ENCODE peak calls at places on chromosome 10, in five cellular contexts. One of them, this sample, is unnamed.

GRCh38 chr10:98055875-98056516 is 25.6 kb upstream of the CRTAC1 start:
- DNase-seq in neuronal stem cell: peak; percentile 53
- DNase-seq in CD4-positive, alpha-beta T cell: no peak
- DNase-seq in cardiac muscle cell: peak; percentile 83
- DNase-seq in BE2C: no peak
- DNase-seq in this sample: no peak

GRCh38 chr10:31754803-31755624 is 173.6 kb downstream of the ARHGAP12 start:
- DNase-seq in neuronal stem cell: no peak
- DNase-seq in CD4-positive, alpha-beta T cell: no peak
- DNase-seq in cardiac muscle cell: peak; percentile 40
- DNase-seq in BE2C: no peak
- DNase-seq in this sample: no peak

GRCh38 chr10:1085258-1085657 is 29.1 kb downstream of the WDR37 start:
- DNase-seq in neuronal stem cell: no peak
- DNase-seq in CD4-positive, alpha-beta T cell: no peak
- DNase-seq in cardiac muscle cell: no peak
- DNase-seq in BE2C: no peak
- DNase-seq in this sample: no peak

GRCh38 chr10:128985036-128985435 is 482.0 kb upstream of the MGMT start:
- DNase-seq in neuronal stem cell: no peak
- DNase-seq in CD4-positive, alpha-beta T cell: no peak
- DNase-seq in cardiac muscle cell: no peak
- DNase-seq in BE2C: no peak
- DNase-seq in this sample: no peak

GRCh38 chr10:47365561-47365960 is 17.4 kb downstream of the RBP3 start:
- DNase-seq in neuronal stem cell: no peak
- DNase-seq in CD4-positive, alpha-beta T cell: no peak
- DNase-seq in cardiac muscle cell: no peak
- DNase-seq in BE2C: no peak
- DNase-seq in this sample: no peak

GRCh38 chr10:13528875-13529713 is at the start of gene BEND7:
- DNase-seq in neuronal stem cell: no peak
- DNase-seq in CD4-positive, alpha-beta T cell: no peak
- DNase-seq in cardiac muscle cell: peak; percentile 79
- DNase-seq in BE2C: no peak
- DNase-seq in this sample: peak; percentile 63

GRCh38 chr10:121478590-121478989 is 119.7 kb downstream of the FGFR2 start:
- DNase-seq in neuronal stem cell: no peak
- DNase-seq in CD4-positive, alpha-beta T cell: no peak
- DNase-seq in cardiac muscle cell: no peak
- DNase-seq in BE2C: peak; percentile 46
- DNase-seq in this sample: no peak

GRCh38 chr10:117631276-117632151 is 89.0 kb downstream of the EMX2 start:
- DNase-seq in neuronal stem cell: no peak
- DNase-seq in CD4-positive, alpha-beta T cell: no peak
- DNase-seq in cardiac muscle cell: no peak
- DNase-seq in BE2C: no peak
- DNase-seq in this sample: no peak

GRCh38 chr10:100637785-100638184 is 102.0 kb downstream of the HIF1AN start:
- DNase-seq in neuronal stem cell: peak; percentile 55
- DNase-seq in CD4-positive, alpha-beta T cell: no peak
- DNase-seq in cardiac muscle cell: peak; percentile 46
- DNase-seq in BE2C: peak; percentile 72
- DNase-seq in this sample: no peak

GRCh38 chr10:125133706-125134482 is 26.5 kb downstream of the CTBP2 start:
- DNase-seq in neuronal stem cell: no peak
- DNase-seq in CD4-positive, alpha-beta T cell: no peak
- DNase-seq in cardiac muscle cell: no peak
- DNase-seq in BE2C: no peak
- DNase-seq in this sample: no peak

GRCh38 chr10:71981024-71981867 is 17.1 kb downstream of the CHST3 start:
- DNase-seq in neuronal stem cell: no peak
- DNase-seq in CD4-positive, alpha-beta T cell: no peak
- DNase-seq in cardiac muscle cell: no peak
- DNase-seq in BE2C: no peak
- DNase-seq in this sample: no peak

GRCh38 chr10:95793401-95794045 is 37.6 kb downstream of the ENTPD1 start:
- DNase-seq in neuronal stem cell: no peak
- DNase-seq in CD4-positive, alpha-beta T cell: no peak
- DNase-seq in cardiac muscle cell: no peak
- DNase-seq in BE2C: no peak
- DNase-seq in this sample: peak; percentile 29

GRCh38 chr10:6721480-6721879 is 141.4 kb upstream of the PRKCQ start:
- DNase-seq in neuronal stem cell: no peak
- DNase-seq in CD4-positive, alpha-beta T cell: no peak
- DNase-seq in cardiac muscle cell: no peak
- DNase-seq in BE2C: no peak
- DNase-seq in this sample: no peak

GRCh38 chr10:25059990-25060389 is 43.6 kb downstream of the THNSL1 start:
- DNase-seq in neuronal stem cell: no peak
- DNase-seq in CD4-positive, alpha-beta T cell: no peak
- DNase-seq in cardiac muscle cell: no peak
- DNase-seq in BE2C: no peak
- DNase-seq in this sample: peak; percentile 50

GRCh38 chr10:117755615-117756014 is 213.1 kb downstream of the EMX2 start:
- DNase-seq in neuronal stem cell: no peak
- DNase-seq in CD4-positive, alpha-beta T cell: no peak
- DNase-seq in cardiac muscle cell: no peak
- DNase-seq in BE2C: no peak
- DNase-seq in this sample: no peak

GRCh38 chr10:19977097-19977521 is 160.9 kb downstream of the PLXDC2 start:
- DNase-seq in neuronal stem cell: no peak
- DNase-seq in CD4-positive, alpha-beta T cell: no peak
- DNase-seq in cardiac muscle cell: no peak
- DNase-seq in BE2C: no peak
- DNase-seq in this sample: no peak

GRCh38 chr10:61781969-61782403 is 119.3 kb downstream of the CABCOCO1 start:
- DNase-seq in neuronal stem cell: no peak
- DNase-seq in CD4-positive, alpha-beta T cell: no peak
- DNase-seq in cardiac muscle cell: no peak
- DNase-seq in BE2C: no peak
- DNase-seq in this sample: no peak

GRCh38 chr10:1550291-1550595 is 187.1 kb downstream of the ADARB2 start:
- DNase-seq in neuronal stem cell: no peak
- DNase-seq in CD4-positive, alpha-beta T cell: no peak
- DNase-seq in cardiac muscle cell: no peak
- DNase-seq in BE2C: no peak
- DNase-seq in this sample: no peak

GRCh38 chr10:132707121-132707775 is 78.7 kb downstream of the NKX6-2 start:
- DNase-seq in neuronal stem cell: no peak
- DNase-seq in CD4-positive, alpha-beta T cell: no peak
- DNase-seq in cardiac muscle cell: no peak
- DNase-seq in BE2C: no peak
- DNase-seq in this sample: peak; percentile 81

GRCh38 chr10:75498866-75499265 is 67.4 kb downstream of the LRMDA start:
- DNase-seq in neuronal stem cell: no peak
- DNase-seq in CD4-positive, alpha-beta T cell: no peak
- DNase-seq in cardiac muscle cell: no peak
- DNase-seq in BE2C: no peak
- DNase-seq in this sample: no peak

GRCh38 chr10:12333382-12334185 is 15.8 kb upstream of the CAMK1D start:
- DNase-seq in neuronal stem cell: no peak
- DNase-seq in CD4-positive, alpha-beta T cell: no peak
- DNase-seq in cardiac muscle cell: no peak
- DNase-seq in BE2C: peak; percentile 84
- DNase-seq in this sample: peak; percentile 73

GRCh38 chr10:101535949-101536348 is 52.1 kb downstream of the POLL start:
- DNase-seq in neuronal stem cell: no peak
- DNase-seq in CD4-positive, alpha-beta T cell: no peak
- DNase-seq in cardiac muscle cell: no peak
- DNase-seq in BE2C: no peak
- DNase-seq in this sample: no peak

GRCh38 chr10:132132391-132132841 is 54.3 kb upstream of the DPYSL4 start:
- DNase-seq in neuronal stem cell: no peak
- DNase-seq in CD4-positive, alpha-beta T cell: no peak
- DNase-seq in cardiac muscle cell: no peak
- DNase-seq in BE2C: peak; percentile 14
- DNase-seq in this sample: no peak

GRCh38 chr10:282294-283139 is 147.3 kb downstream of the ZMYND11 start:
- DNase-seq in neuronal stem cell: no peak
- DNase-seq in CD4-positive, alpha-beta T cell: no peak
- DNase-seq in cardiac muscle cell: no peak
- DNase-seq in BE2C: no peak
- DNase-seq in this sample: no peak

GRCh38 chr10:46556515-46557318 is at the start of gene GPRIN2:
- DNase-seq in neuronal stem cell: peak; percentile 69
- DNase-seq in CD4-positive, alpha-beta T cell: no peak
- DNase-seq in cardiac muscle cell: peak; percentile 47
- DNase-seq in BE2C: peak; percentile 26
- DNase-seq in this sample: peak; percentile 89

GRCh38 chr10:48589266-48589665 is 15.6 kb downstream of the ARHGAP22 start:
- DNase-seq in neuronal stem cell: no peak
- DNase-seq in CD4-positive, alpha-beta T cell: no peak
- DNase-seq in cardiac muscle cell: no peak
- DNase-seq in BE2C: no peak
- DNase-seq in this sample: no peak

DNA sequence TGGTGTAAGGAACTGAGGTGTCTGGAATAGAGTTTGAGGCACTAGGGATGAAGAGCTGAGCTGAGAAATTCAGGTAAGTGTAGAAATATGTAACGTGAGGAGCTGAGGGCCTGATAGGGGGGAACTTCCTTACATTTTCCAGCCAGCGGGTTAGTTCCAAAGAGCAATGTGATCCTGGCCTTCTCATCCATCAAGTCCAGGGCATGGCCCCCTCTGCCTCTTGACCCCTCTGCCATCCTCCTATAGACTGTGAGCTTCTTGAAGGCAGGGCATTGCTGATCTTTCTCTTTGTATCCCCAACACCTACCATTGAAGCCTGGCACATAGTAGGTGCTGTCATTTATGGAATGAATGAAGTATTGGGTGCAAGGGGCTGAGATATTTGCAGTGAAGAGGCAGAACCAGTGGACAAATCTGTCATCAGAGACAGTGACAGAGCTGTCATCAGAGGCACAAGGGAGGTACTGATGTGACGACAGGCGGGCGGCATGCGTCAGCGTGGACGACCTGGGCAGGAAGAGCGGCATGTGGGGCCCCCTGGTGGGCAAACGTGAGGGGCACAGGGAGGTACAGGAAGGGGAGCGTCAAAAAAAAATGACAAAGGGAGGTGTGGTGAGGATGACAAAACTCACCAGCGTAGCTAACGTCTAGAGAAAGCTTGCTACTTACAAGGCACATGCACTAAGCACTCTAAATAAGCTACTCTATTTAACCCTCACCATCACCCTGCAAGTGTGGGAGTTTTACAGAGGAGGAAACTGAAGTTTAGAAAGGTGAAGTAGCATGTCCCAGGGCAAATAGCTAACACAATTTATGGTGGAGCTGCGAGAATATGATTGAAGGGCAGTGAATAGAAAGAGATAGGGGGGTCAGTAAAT is 5.2 kb upstream of the CAMK2G start:
- DNase-seq in neuronal stem cell: peak; percentile 73
- DNase-seq in CD4-positive, alpha-beta T cell: peak; percentile 90
- DNase-seq in cardiac muscle cell: peak; percentile 86
- DNase-seq in BE2C: peak; percentile 90
- DNase-seq in this sample: peak; percentile 93
- H3K9me3 ChIP-seq in neuronal stem cell: no peaks in the 10 kb centered on the region
- H3K9me3 ChIP-seq in CD4-positive, alpha-beta T cell: no peaks in the 10 kb centered on the region
- H3K9me3 ChIP-seq in cardiac muscle cell: no peaks in the 10 kb centered on the region
- H3K9me3 ChIP-seq in BE2C: no peaks in the 10 kb centered on the region
- H3K9me3 ChIP-seq in this sample: no peaks in the 10 kb centered on the region

DNA sequence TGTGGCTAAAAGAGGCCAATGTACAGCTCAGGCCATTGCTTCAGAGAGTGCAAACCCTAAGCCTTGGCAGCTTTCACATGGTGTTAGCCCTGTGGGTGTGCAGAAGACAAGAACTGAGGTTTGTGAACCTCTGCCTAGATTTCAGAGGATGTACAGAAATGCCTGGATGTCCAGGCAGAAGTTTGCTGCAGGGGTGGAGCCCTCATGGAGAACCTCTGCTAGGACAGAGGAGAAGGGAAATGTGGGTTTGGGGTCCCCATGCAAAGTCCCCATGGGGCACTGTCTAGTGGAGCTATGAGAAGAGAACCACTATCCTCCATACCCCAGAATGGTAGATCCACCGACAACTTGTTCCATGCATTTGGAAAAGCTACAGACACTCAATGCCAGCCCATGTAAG is 12.4 kb downstream of the SORCS1 start:
- DNase-seq in neuronal stem cell: no peak
- DNase-seq in CD4-positive, alpha-beta T cell: no peak
- DNase-seq in cardiac muscle cell: no peak
- DNase-seq in BE2C: no peak
- DNase-seq in this sample: no peak
- H3K9me3 ChIP-seq in neuronal stem cell: peaks cover 8% of the 10 kb centered on the region
- H3K9me3 ChIP-seq in CD4-positive, alpha-beta T cell: peaks cover 7% of the 10 kb centered on the region
- H3K9me3 ChIP-seq in cardiac muscle cell: no peaks in the 10 kb centered on the region
- H3K9me3 ChIP-seq in BE2C: no peaks in the 10 kb centered on the region
- H3K9me3 ChIP-seq in this sample: peaks cover 11% of the 10 kb centered on the region

DNA sequence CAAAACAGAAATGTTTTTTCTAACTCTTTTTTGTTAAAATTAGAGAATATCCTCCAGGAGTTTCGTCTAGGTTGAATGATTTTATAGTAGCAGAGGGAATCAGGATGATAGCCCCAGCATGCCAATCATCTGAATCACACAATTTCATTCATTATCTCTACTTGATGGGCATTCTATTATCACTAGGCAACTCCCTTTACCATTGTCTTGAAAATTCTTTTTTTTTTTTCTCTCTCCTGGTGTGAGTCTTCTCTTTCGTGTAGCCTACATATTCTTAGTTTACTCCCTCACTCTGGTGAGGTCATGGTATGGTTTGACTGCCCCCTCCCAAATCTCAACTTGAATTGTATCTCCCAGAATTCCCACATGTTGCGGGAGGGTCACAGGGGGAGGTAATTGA is 104.8 kb downstream of the OTUD1 start:
- DNase-seq in neuronal stem cell: no peak
- DNase-seq in CD4-positive, alpha-beta T cell: no peak
- DNase-seq in cardiac muscle cell: no peak
- DNase-seq in BE2C: no peak
- DNase-seq in this sample: no peak
- H3K9me3 ChIP-seq in neuronal stem cell: no peaks in the 10 kb centered on the region
- H3K9me3 ChIP-seq in CD4-positive, alpha-beta T cell: no peaks in the 10 kb centered on the region
- H3K9me3 ChIP-seq in cardiac muscle cell: no peaks in the 10 kb centered on the region
- H3K9me3 ChIP-seq in BE2C: no peaks in the 10 kb centered on the region
- H3K9me3 ChIP-seq in this sample: no peaks in the 10 kb centered on the region

GRCh38 chr10:2942937-2943336 is 124.4 kb upstream of the PFKP start:
- DNase-seq in neuronal stem cell: no peak
- DNase-seq in CD4-positive, alpha-beta T cell: no peak
- DNase-seq in cardiac muscle cell: no peak
- DNase-seq in BE2C: no peak
- DNase-seq in this sample: no peak

GRCh38 chr10:2936816-2937215 is 130.5 kb upstream of the PFKP start:
- DNase-seq in neuronal stem cell: no peak
- DNase-seq in CD4-positive, alpha-beta T cell: no peak
- DNase-seq in cardiac muscle cell: no peak
- DNase-seq in BE2C: no peak
- DNase-seq in this sample: no peak

GRCh38 chr10:2935647-2936386 is 131.5 kb upstream of the PFKP start:
- DNase-seq in neuronal stem cell: no peak
- DNase-seq in CD4-positive, alpha-beta T cell: no peak
- DNase-seq in cardiac muscle cell: no peak
- DNase-seq in BE2C: no peak
- DNase-seq in this sample: no peak

GRCh38 chr10:2933924-2934323 is 133.4 kb upstream of the PFKP start:
- DNase-seq in neuronal stem cell: no peak
- DNase-seq in CD4-positive, alpha-beta T cell: no peak
- DNase-seq in cardiac muscle cell: no peak
- DNase-seq in BE2C: no peak
- DNase-seq in this sample: no peak

GRCh38 chr10:2938869-2939268 is 128.5 kb upstream of the PFKP start:
- DNase-seq in neuronal stem cell: no peak
- DNase-seq in CD4-positive, alpha-beta T cell: no peak
- DNase-seq in cardiac muscle cell: no peak
- DNase-seq in BE2C: no peak
- DNase-seq in this sample: no peak
- H3K9me3 ChIP-seq in neuronal stem cell: no peaks in the 10 kb centered on the region
- H3K9me3 ChIP-seq in CD4-positive, alpha-beta T cell: no peaks in the 10 kb centered on the region
- H3K9me3 ChIP-seq in cardiac muscle cell: no peaks in the 10 kb centered on the region
- H3K9me3 ChIP-seq in BE2C: no peaks in the 10 kb centered on the region
- H3K9me3 ChIP-seq in this sample: no peaks in the 10 kb centered on the region

GRCh38 chr10:105971460-105971859 is 1193.0 kb downstream of the SORCS1 start:
- DNase-seq in neuronal stem cell: no peak
- DNase-seq in CD4-positive, alpha-beta T cell: no peak
- DNase-seq in cardiac muscle cell: no peak
- DNase-seq in BE2C: no peak
- DNase-seq in this sample: no peak
- H3K9me3 ChIP-seq in neuronal stem cell: no peaks in the 10 kb centered on the region
- H3K9me3 ChIP-seq in CD4-positive, alpha-beta T cell: no peaks in the 10 kb centered on the region
- H3K9me3 ChIP-seq in cardiac muscle cell: no peaks in the 10 kb centered on the region
- H3K9me3 ChIP-seq in BE2C: no peaks in the 10 kb centered on the region
- H3K9me3 ChIP-seq in this sample: no peaks in the 10 kb centered on the region

This sample was measured in mucosa of descending colon.